ENCODE peak calls at places on chromosomes 1 and 21, in four cellular contexts. M, U, C and Q are unnamed samples.

GRCh38 chr1:200415693-200416593 is 6.1 kb upstream of the ZNF281 start:
- DNase-seq in U (no peak), C (peak; percentile 97), M (no peak), Q (peak; percentile 52)

GRCh38 chr21:40841524-40842196 is 5.3 kb downstream of the DSCAM start:
- DNase-seq in C (no peak), U (peak; percentile 4), M (peak; percentile 77), Q (peak; percentile 60)

GRCh38 chr1:90821152-90821792 is 104.2 kb upstream of the BARHL2 start:
- DNase-seq in C (no peak), M (no peak), U (no peak), Q (no peak)

GRCh38 chr1:162003061-162003824 is 20.4 kb downstream of the OLFML2B start:
- DNase-seq in U (peak; percentile 15), C (peak; percentile 44), M (no peak), Q (no peak)

GRCh38 chr1:197150336-197151005 is 4.0 kb upstream of the ASPM start:
- DNase-seq in C (no peak), U (no peak), M (no peak), Q (no peak)

GRCh38 chr1:156684227-156684782 is 7.1 kb upstream of the NES start:
- DNase-seq in U (no peak), C (no peak), M (no peak), Q (no peak)

GRCh38 chr1:27536767-27537166 is 46.8 kb upstream of the WASF2 start:
- DNase-seq in U (no peak), C (peak; percentile 76), M (peak; percentile 51), Q (no peak)

GRCh38 chr1:114108741-114109255 is 44.9 kb downstream of the SYT6 start:
- DNase-seq in M (no peak), U (no peak), C (peak; percentile 19), Q (no peak)

GRCh38 chr1:30882678-30883388 is 25.7 kb downstream of the SDC3 start:
- DNase-seq in M (no peak), C (no peak), U (no peak), Q (no peak)

GRCh38 chr1:81760487-81761097 is 40.1 kb upstream of the ADGRL2 start:
- DNase-seq in M (no peak), U (peak; percentile 14), C (peak; percentile 63), Q (no peak)

GRCh38 chr1:189253601-189254350 is 1223.9 kb downstream of the BRINP3 start:
- DNase-seq in M (no peak), C (no peak), U (no peak), Q (no peak)

GRCh38 chr1:178337091-178337726 is 159.6 kb downstream of the CLEC20A start:
- DNase-seq in C (no peak), U (no peak), M (no peak), Q (no peak)

GRCh38 chr1:221903594-221903993 is 161.7 kb upstream of the DUSP10 start:
- DNase-seq in M (no peak), U (no peak), C (no peak), Q (no peak)

GRCh38 chr1:152566681-152567080 is at the start of gene LCE3E:
- DNase-seq in C (no peak), U (no peak), M (no peak), Q (no peak)

GRCh38 chr1:85578321-85579295 is 2.0 kb upstream of the CCN1 start:
- DNase-seq in M (no peak), C (peak; percentile 98), U (no peak), Q (no peak)

GRCh38 chr1:238279694-238280380 is 389.1 kb upstream of the ZP4 start:
- DNase-seq in U (no peak), C (no peak), M (no peak), Q (no peak)

GRCh38 chr1:13751985-13752384 is 52.0 kb downstream of the PRDM2 start:
- DNase-seq in U (no peak), C (no peak), M (no peak), Q (no peak)

GRCh38 chr1:69911301-69911801 is 294.0 kb downstream of the LRRC40 start:
- DNase-seq in U (no peak), C (peak; percentile 91), M (no peak), Q (no peak)

GRCh38 chr1:51329443-51330325 is 678 bp downstream of the TTC39A start:
- DNase-seq in M (no peak), C (no peak), U (peak; percentile 82), Q (peak; percentile 92)

GRCh38 chr1:176745945-176746344 is 283.0 kb downstream of the PAPPA2 start:
- DNase-seq in U (no peak), C (no peak), M (no peak), Q (no peak)

GRCh38 chr1:70436617-70437236 is 25.7 kb downstream of the CTH start:
- DNase-seq in M (no peak), C (peak; percentile 23), U (peak; percentile 7), Q (no peak)

GRCh38 chr1:193181985-193182384 is 4.4 kb downstream of the B3GALT2 start:
- DNase-seq in C (peak; percentile 14), M (no peak), U (no peak), Q (no peak)

GRCh38 chr1:205250699-205251098 is 23.0 kb downstream of the TMCC2 start:
- DNase-seq in C (no peak), M (no peak), U (no peak), Q (no peak)

GRCh38 chr1:7808253-7808844 is 24.3 kb downstream of the PER3 start:
- DNase-seq in M (no peak), U (no peak), C (peak; percentile 61), Q (no peak)

GRCh38 chr1:2231667-2232254 is 3.6 kb downstream of the SKI start:
- DNase-seq in C (peak; percentile 90), M (peak; percentile 85), U (peak; percentile 80), Q (peak; percentile 91)

GRCh38 chr1:155012052-155012546 is 9.5 kb downstream of the ZBTB7B start:
- DNase-seq in M (peak; percentile 57), C (peak; percentile 39), U (peak; percentile 84), Q (peak; percentile 47)

GRCh38 chr1:31633117-31633516 is 11.6 kb downstream of the PEF1 start:
- DNase-seq in C (no peak), U (peak; percentile 76), M (peak; percentile 34), Q (no peak)

GRCh38 chr1:223233410-223234163 is 90.5 kb upstream of the TLR5 start:
- DNase-seq in M (no peak), U (no peak), C (peak; percentile 80), Q (no peak)

GRCh38 chr1:205484985-205485967 is 19.2 kb upstream of the CDK18 start:
- DNase-seq in U (peak; percentile 70), C (peak; percentile 72), M (peak; percentile 77), Q (peak; percentile 71)

GRCh38 chr1:9413143-9413876 is 120.6 kb downstream of the SPSB1 start:
- DNase-seq in C (peak; percentile 83), M (peak; percentile 24), U (peak; percentile 59), Q (no peak)

GRCh38 chr1:48196168-48196716 is 26.3 kb upstream of the SLC5A9 start:
- DNase-seq in U (no peak), M (no peak), C (no peak), Q (no peak)

GRCh38 chr21:34545079-34545884 is 33.3 kb upstream of the KCNE1 start:
- DNase-seq in U (peak; percentile 37), M (no peak), C (peak; percentile 65), Q (peak; percentile 68)

GRCh38 chr1:4087530-4088420 is 187.7 kb upstream of the C1orf174 start:
- DNase-seq in C (no peak), M (no peak), U (no peak), Q (no peak)

GRCh38 chr21:28624626-28625025 is 368.1 kb downstream of the LTN1 start:
- DNase-seq in U (no peak), M (no peak), C (no peak), Q (no peak)

GRCh38 chr1:47189844-47190562 is at the start of gene PDZK1IP1:
- DNase-seq in U (peak; percentile 87), M (no peak), C (peak; percentile 89), Q (peak; percentile 74)

GRCh38 chr1:241423541-241424479 is 66.8 kb upstream of the RGS7 start:
- DNase-seq in U (peak; percentile 6), M (peak; percentile 75), C (peak; percentile 3), Q (peak; percentile 56)

GRCh38 chr1:113917400-113918082 is 11.6 kb upstream of the HIPK1 start:
- DNase-seq in U (no peak), M (no peak), C (peak; percentile 27), Q (no peak)

GRCh38 chr1:29593601-29594382 is 357.5 kb downstream of the PTPRU start:
- DNase-seq in U (no peak), M (no peak), C (no peak), Q (no peak)

GRCh38 chr1:47232187-47232874 is at the start of gene TAL1:
- DNase-seq in C (no peak), M (peak; percentile 36), U (no peak), Q (no peak)

GRCh38 chr1:26275580-26276431 is 4.1 kb upstream of the SH3BGRL3 start:
- DNase-seq in U (peak; percentile 96), M (peak; percentile 85), C (peak; percentile 98), Q (peak; percentile 77)
- TF ChIP-seq CTCF in U (peak; percentile 90), M (peak; percentile 73), C (peak; percentile 75), Q (peak; percentile 74)

GRCh38 chr1:148367596-148367995 is 115.5 kb downstream of the PPIAL4G start:
- DNase-seq in U (no peak), C (no peak), M (no peak), Q (no peak)

GRCh38 chr1:148357037-148357436 is 126.1 kb downstream of the PPIAL4G start:
- DNase-seq in U (no peak), C (no peak), M (no peak), Q (no peak)

GRCh38 chr1:148362930-148363810 is 119.9 kb downstream of the PPIAL4G start:
- DNase-seq in M (no peak), C (no peak), U (no peak), Q (no peak)

DNA sequence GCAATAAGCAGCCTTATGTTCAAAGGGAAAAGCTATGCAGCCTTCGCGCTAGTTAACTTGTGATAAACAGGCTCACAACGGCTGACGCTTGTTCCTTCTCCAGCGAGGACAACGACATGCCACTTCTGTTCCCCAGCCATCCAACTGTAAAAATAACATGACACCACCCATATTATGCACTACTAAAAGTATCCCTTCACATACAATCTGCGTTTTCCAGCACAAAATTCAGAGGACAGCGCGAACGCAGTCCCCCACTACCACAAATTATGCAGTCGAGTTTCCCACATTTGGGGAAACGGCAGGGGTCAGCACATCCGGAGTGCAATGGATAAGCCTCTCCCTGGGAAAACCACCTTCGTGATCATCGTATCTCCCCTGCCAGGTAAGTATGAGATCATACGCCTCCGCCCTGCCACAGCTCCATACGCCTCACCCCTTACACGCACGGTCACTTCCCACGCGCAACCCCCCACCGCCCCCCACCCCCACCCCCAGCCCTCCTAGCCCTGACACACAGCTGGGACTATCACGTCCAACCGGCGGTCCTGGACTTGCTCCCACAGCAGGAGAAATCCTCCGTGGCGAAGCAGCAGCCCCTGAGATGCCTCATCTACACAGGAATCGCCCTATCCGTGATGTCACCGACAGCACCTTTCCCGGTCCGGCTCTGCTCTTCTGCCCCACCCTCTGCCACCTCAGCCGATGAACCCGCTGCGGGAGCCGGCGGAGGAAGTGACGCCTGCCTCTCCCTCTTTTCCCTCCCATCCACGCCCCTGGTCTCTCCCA is 120.8 kb downstream of the PPIAL4G start:
- DNase-seq in U (peak; percentile 82), M (peak; percentile 43), C (no peak), Q (no peak)
- TF ChIP-seq CTCF in U (no peak), M (no peak), C (no peak), Q (no peak)

GRCh38 chr1:160494620-160495019 is 28.4 kb downstream of the SLAMF6 start:
- DNase-seq in U (peak; percentile 35), M (no peak), C (no peak), Q (peak; percentile 35)
- TF ChIP-seq CTCF in U (no peak), M (no peak), C (peak; percentile 32), Q (peak; percentile 26)

DNA sequence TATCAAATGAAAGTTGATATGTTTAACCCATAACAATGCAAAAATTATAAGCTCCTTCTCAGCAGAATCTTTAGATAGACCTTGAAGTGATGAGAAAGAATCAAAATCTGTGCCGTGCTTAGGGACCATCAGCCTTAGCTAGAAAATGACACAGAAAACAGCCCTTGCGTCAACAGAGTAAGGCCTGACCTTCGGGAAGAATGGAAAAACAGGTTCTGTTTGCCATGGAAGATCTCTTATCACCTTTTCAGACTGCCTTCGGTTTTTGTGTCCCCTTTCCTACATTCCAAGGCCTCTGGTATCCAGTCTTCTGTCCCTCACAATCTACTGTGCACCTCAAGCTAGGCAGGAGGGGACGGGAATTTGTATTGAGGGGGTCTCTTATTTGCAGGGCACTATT is 37.6 kb upstream of the DPT start:
- DNase-seq in U (no peak), C (no peak), M (no peak), Q (no peak)
- TF ChIP-seq CTCF in U (no peak), C (no peak), M (no peak), Q (no peak)